ENCODE peak calls at places on chromosomes 4 and X, in six cellular contexts. One of them, this sample, is unnamed.

GRCh38 chrX:41933546-41933945 is 10.2 kb upstream of the CASK start:
- DNase-seq in retina: no peak
- DNase-seq in stimulated activated CD4-positive, alpha-beta T cell treated with anti-CD3 and anti-CD28 coated beads, Interleukin-1b, Interleukin-23, amount 100 ng/mL, for 48 hours: no peak
- DNase-seq in body of pancreas: no peak
- DNase-seq in non-pigmented ciliary epithelial cell: no peak
- DNase-seq in foreskin melanocyte: no peak
- DNase-seq in this sample: no peak

GRCh38 chrX:41796050-41796449 is 72.1 kb downstream of the GPR82 start:
- DNase-seq in retina: no peak
- DNase-seq in stimulated activated CD4-positive, alpha-beta T cell treated with anti-CD3 and anti-CD28 coated beads, Interleukin-1b, Interleukin-23, amount 100 ng/mL, for 48 hours: no peak
- DNase-seq in body of pancreas: no peak
- DNase-seq in non-pigmented ciliary epithelial cell: no peak
- DNase-seq in foreskin melanocyte: no peak
- DNase-seq in this sample: no peak

GRCh38 chr4:16914208-16914607 is 15.8 kb upstream of the LDB2 start:
- DNase-seq in retina: no peak
- DNase-seq in stimulated activated CD4-positive, alpha-beta T cell treated with anti-CD3 and anti-CD28 coated beads, Interleukin-1b, Interleukin-23, amount 100 ng/mL, for 48 hours: no peak
- DNase-seq in body of pancreas: no peak
- DNase-seq in non-pigmented ciliary epithelial cell: no peak
- DNase-seq in foreskin melanocyte: no peak
- DNase-seq in this sample: no peak

GRCh38 chrX:148365233-148365632 is 135.2 kb upstream of the AFF2 start:
- DNase-seq in retina: no peak
- DNase-seq in stimulated activated CD4-positive, alpha-beta T cell treated with anti-CD3 and anti-CD28 coated beads, Interleukin-1b, Interleukin-23, amount 100 ng/mL, for 48 hours: no peak
- DNase-seq in body of pancreas: no peak
- DNase-seq in non-pigmented ciliary epithelial cell: no peak
- DNase-seq in foreskin melanocyte: no peak
- DNase-seq in this sample: no peak

GRCh38 chr4:23934915-23935314 is 45.1 kb upstream of the PPARGC1A start:
- DNase-seq in retina: no peak
- DNase-seq in stimulated activated CD4-positive, alpha-beta T cell treated with anti-CD3 and anti-CD28 coated beads, Interleukin-1b, Interleukin-23, amount 100 ng/mL, for 48 hours: no peak
- DNase-seq in body of pancreas: peak
- DNase-seq in non-pigmented ciliary epithelial cell: peak
- DNase-seq in foreskin melanocyte: peak
- DNase-seq in this sample: peak

GRCh38 chr4:185396724-185397402 is at the start of gene ANKRD37:
- DNase-seq in retina: no peak
- DNase-seq in stimulated activated CD4-positive, alpha-beta T cell treated with anti-CD3 and anti-CD28 coated beads, Interleukin-1b, Interleukin-23, amount 100 ng/mL, for 48 hours: no peak
- DNase-seq in body of pancreas: peak
- DNase-seq in non-pigmented ciliary epithelial cell: no peak
- DNase-seq in foreskin melanocyte: no peak
- DNase-seq in this sample: peak

GRCh38 chr4:112852586-112852985 is 196.9 kb upstream of the ANK2 start:
- DNase-seq in retina: no peak
- DNase-seq in stimulated activated CD4-positive, alpha-beta T cell treated with anti-CD3 and anti-CD28 coated beads, Interleukin-1b, Interleukin-23, amount 100 ng/mL, for 48 hours: no peak
- DNase-seq in body of pancreas: no peak
- DNase-seq in non-pigmented ciliary epithelial cell: no peak
- DNase-seq in foreskin melanocyte: no peak
- DNase-seq in this sample: no peak

GRCh38 chr4:177554966-177555574 is 112.8 kb upstream of the AGA start:
- DNase-seq in retina: peak
- DNase-seq in stimulated activated CD4-positive, alpha-beta T cell treated with anti-CD3 and anti-CD28 coated beads, Interleukin-1b, Interleukin-23, amount 100 ng/mL, for 48 hours: peak
- DNase-seq in body of pancreas: peak
- DNase-seq in non-pigmented ciliary epithelial cell: no peak
- DNase-seq in foreskin melanocyte: peak
- DNase-seq in this sample: peak

GRCh38 chrX:68997911-68998310 is 167.3 kb downstream of the PJA1 start:
- DNase-seq in retina: no peak
- DNase-seq in stimulated activated CD4-positive, alpha-beta T cell treated with anti-CD3 and anti-CD28 coated beads, Interleukin-1b, Interleukin-23, amount 100 ng/mL, for 48 hours: no peak
- DNase-seq in body of pancreas: peak
- DNase-seq in non-pigmented ciliary epithelial cell: no peak
- DNase-seq in foreskin melanocyte: no peak
- DNase-seq in this sample: peak

GRCh38 chrX:71541546-71542022 is 8.7 kb downstream of the OGT start:
- DNase-seq in retina: no peak
- DNase-seq in stimulated activated CD4-positive, alpha-beta T cell treated with anti-CD3 and anti-CD28 coated beads, Interleukin-1b, Interleukin-23, amount 100 ng/mL, for 48 hours: no peak
- DNase-seq in body of pancreas: no peak
- DNase-seq in non-pigmented ciliary epithelial cell: no peak
- DNase-seq in foreskin melanocyte: no peak
- DNase-seq in this sample: no peak

GRCh38 chr4:134906404-134907023 is 704.9 kb upstream of the PABPC4L start:
- DNase-seq in retina: peak
- DNase-seq in stimulated activated CD4-positive, alpha-beta T cell treated with anti-CD3 and anti-CD28 coated beads, Interleukin-1b, Interleukin-23, amount 100 ng/mL, for 48 hours: no peak
- DNase-seq in body of pancreas: no peak
- DNase-seq in non-pigmented ciliary epithelial cell: no peak
- DNase-seq in foreskin melanocyte: peak
- DNase-seq in this sample: peak

This sample was measured in hepatocyte.